ENCODE peak calls at places on chromosome 11, in five cellular contexts. H, D, M, O and W are unnamed samples.

GRCh38 chr11:1619449-1619848 is 2.5 kb downstream of the KRTAP5-4 start:
- DNase-seq in M (no peak), O (no peak), D (no peak), H (no peak), W (no peak)

GRCh38 chr11:104572279-104572678 is 326.0 kb downstream of the CASP12 start:
- DNase-seq in M (no peak), O (no peak), H (no peak), D (no peak), W (no peak)

GRCh38 chr11:93059074-93059957 is 89.9 kb downstream of the MTNR1B start:
- DNase-seq in O (no peak), D (no peak), M (no peak), H (no peak), W (no peak)

GRCh38 chr11:111629499-111629898 is 27.2 kb downstream of the SIK2 start:
- DNase-seq in H (no peak), D (no peak), O (no peak), M (no peak), W (no peak)

GRCh38 chr11:114650661-114651060 is 27.7 kb upstream of the NXPE2 start:
- DNase-seq in O (no peak), M (no peak), D (no peak), H (no peak), W (no peak)

GRCh38 chr11:61307354-61307753 is 12.2 kb upstream of the VWCE start:
- DNase-seq in H (no peak), D (no peak), O (no peak), M (no peak), W (no peak)

GRCh38 chr11:76685237-76685636 is 14.7 kb upstream of the LRRC32 start:
- DNase-seq in H (no peak), D (no peak), O (no peak), M (no peak), W (no peak)

GRCh38 chr11:64762277-64762915 is 2.6 kb upstream of the PYGM start:
- DNase-seq in M (no peak), D (peak; percentile 31), H (no peak), O (peak; percentile 84), W (no peak)

GRCh38 chr11:7020183-7020917 is at the start of the genes NLRP14 and ZNF214:
- DNase-seq in H (peak; percentile 97), D (peak; percentile 90), M (peak; percentile 96), O (peak; percentile 97), W (peak; percentile 86)

GRCh38 chr11:129950319-129951034 is 52.2 kb downstream of the PRDM10 start:
- DNase-seq in H (peak; percentile 48), M (peak; percentile 63), O (no peak), D (peak; percentile 45), W (no peak)

GRCh38 chr11:62402226-62402625 is 16.6 kb upstream of the SCGB1A1 start:
- DNase-seq in O (peak; percentile 95), M (peak; percentile 80), H (peak; percentile 73), D (no peak), W (no peak)

GRCh38 chr11:8338138-8338537 is 74.5 kb upstream of the LMO1 start:
- DNase-seq in M (no peak), H (peak; percentile 69), D (peak; percentile 46), O (no peak), W (peak; percentile 39)

GRCh38 chr11:121898913-121899312 is 217.1 kb downstream of the BLID start:
- DNase-seq in O (no peak), M (no peak), H (no peak), D (no peak), W (no peak)

GRCh38 chr11:47284151-47284550 is 14.2 kb downstream of the MADD start:
- DNase-seq in H (no peak), M (no peak), D (no peak), O (peak; percentile 75), W (no peak)

GRCh38 chr11:2387266-2387982 is 10.3 kb downstream of the CD81 start:
- DNase-seq in M (no peak), H (no peak), O (no peak), D (no peak), W (no peak)

GRCh38 chr11:78111298-78111697 is 28.1 kb downstream of the ALG8 start:
- DNase-seq in H (no peak), D (no peak), M (no peak), O (no peak), W (no peak)

GRCh38 chr11:117316197-117316961 is at the start of gene BACE1:
- DNase-seq in H (peak; percentile 89), M (peak; percentile 84), O (peak; percentile 94), D (peak; percentile 92), W (peak; percentile 56)

GRCh38 chr11:16356057-16356750 is at the start of gene SOX6:
- DNase-seq in M (no peak), O (no peak), H (peak; percentile 14), D (no peak), W (peak; percentile 11)

GRCh38 chr11:108614086-108614485 is 20.5 kb upstream of the EXPH5 start:
- DNase-seq in O (no peak), D (no peak), H (no peak), M (no peak), W (no peak)

GRCh38 chr11:129117595-129118350 is 74.4 kb downstream of the ARHGAP32 start:
- DNase-seq in H (peak; percentile 45), D (no peak), M (no peak), O (no peak), W (no peak)

GRCh38 chr11:35046606-35047005 is 92.4 kb upstream of the CD44 start:
- DNase-seq in H (no peak), O (no peak), M (no peak), D (no peak), W (no peak)

GRCh38 chr11:69511358-69512015 is 30.0 kb downstream of the LINC01488 start:
- DNase-seq in H (no peak), M (no peak), D (no peak), O (no peak), W (no peak)

GRCh38 chr11:119388103-119388502 is 6.6 kb upstream of the USP2 start:
- DNase-seq in M (no peak), D (no peak), H (no peak), O (no peak), W (no peak)

GRCh38 chr11:123000721-123001120 is 19.1 kb upstream of the BSX start:
- DNase-seq in M (no peak), O (no peak), H (no peak), D (no peak), W (no peak)

GRCh38 chr11:6248248-6248647 is 9.4 kb downstream of the CNGA4 start:
- DNase-seq in M (no peak), H (no peak), D (no peak), O (no peak), W (no peak)

GRCh38 chr11:71194702-71195101 is 57.7 kb downstream of the SHANK2 start:
- DNase-seq in H (no peak), O (no peak), M (no peak), D (no peak), W (no peak)

GRCh38 chr11:67483498-67483798 is 622 bp downstream of the AIP start:
- DNase-seq in O (no peak), D (no peak), M (no peak), H (no peak), W (no peak)

GRCh38 chr11:67483901-67484665 is 1.3 kb downstream of the AIP start:
- DNase-seq in O (no peak), D (no peak), H (no peak), M (no peak), W (no peak)

GRCh38 chr11:67482736-67483497 is at the start of gene AIP:
- DNase-seq in M (peak; percentile 97), D (peak; percentile 97), O (peak; percentile 99), H (peak; percentile 98), W (peak; percentile 95)

GRCh38 chr11:67486481-67487195 is 3.8 kb downstream of the AIP start:
- DNase-seq in D (no peak), H (no peak), O (no peak), M (no peak), W (no peak)

GRCh38 chr11:67484847-67485311 is 2.1 kb downstream of the AIP start:
- DNase-seq in D (no peak), H (no peak), M (no peak), O (no peak), W (no peak)
- TF ChIP-seq CTCF in D (no peak), H (no peak), M (no peak), O (no peak), W (no peak)

GRCh38 chr11:38323961-38324761 is 1726.1 kb upstream of the RAG2 start:
- DNase-seq in H (no peak), O (no peak), D (no peak), M (no peak), W (no peak)
- TF ChIP-seq CTCF in H (no peak), O (no peak), D (no peak), M (no peak), W (no peak)

GRCh38 chr11:72228229-72228843 is 3.8 kb downstream of the INPPL1 start:
- DNase-seq in O (peak; percentile 84), D (no peak), H (peak; percentile 13), M (no peak), W (no peak)
- TF ChIP-seq CTCF in O (no peak), D (no peak), H (no peak), M (no peak), W (peak; percentile 16)

GRCh38 chr11:91394073-91394717 is 830.4 kb upstream of the FAT3 start:
- DNase-seq in D (no peak), O (no peak), M (no peak), H (no peak), W (no peak)
- TF ChIP-seq CTCF in D (no peak), O (no peak), M (no peak), H (no peak), W (no peak)